ENCODE peak calls at places on chromosomes 3 and 15, in six cellular contexts. R, I, C, X, Y and E are unnamed samples.

GRCh38 chr3:129001817-129002572 is 891 bp downstream of the EFCC1 start:
- DNase-seq in R (peak; percentile 51), C (no peak), I (no peak), Y (no peak), X (no peak), E (no peak)

GRCh38 chr3:176190755-176191154 is 1006.5 kb downstream of the TBL1XR1 start:
- DNase-seq in Y (no peak), X (no peak), I (no peak), R (no peak), C (no peak), E (no peak)

GRCh38 chr3:142501004-142501926 is 53.4 kb upstream of the XRN1 start:
- DNase-seq in Y (no peak), I (no peak), X (no peak), C (no peak), R (no peak), E (peak; percentile 88)

GRCh38 chr3:190526787-190527767 is 13.2 kb downstream of the IL1RAP start:
- DNase-seq in C (no peak), Y (no peak), R (no peak), X (no peak), I (no peak), E (no peak)

GRCh38 chr3:38579551-38580449 is 69.7 kb downstream of the SCN5A start:
- DNase-seq in Y (no peak), X (peak; percentile 28), I (peak; percentile 32), R (peak; percentile 69), C (no peak), E (no peak)

GRCh38 chr3:5304789-5305680 is 117.5 kb downstream of the EDEM1 start:
- DNase-seq in X (no peak), Y (no peak), I (no peak), C (peak; percentile 56), R (peak; percentile 67), E (peak; percentile 57)

GRCh38 chr3:194029846-194030245 is 106.1 kb upstream of the HES1 start:
- DNase-seq in X (no peak), R (no peak), I (no peak), Y (no peak), C (no peak), E (peak; percentile 93)

GRCh38 chr15:42974202-42974862 is 53.8 kb upstream of the TTBK2 start:
- DNase-seq in C (no peak), X (no peak), R (no peak), I (no peak), Y (no peak), E (no peak)

DNA sequence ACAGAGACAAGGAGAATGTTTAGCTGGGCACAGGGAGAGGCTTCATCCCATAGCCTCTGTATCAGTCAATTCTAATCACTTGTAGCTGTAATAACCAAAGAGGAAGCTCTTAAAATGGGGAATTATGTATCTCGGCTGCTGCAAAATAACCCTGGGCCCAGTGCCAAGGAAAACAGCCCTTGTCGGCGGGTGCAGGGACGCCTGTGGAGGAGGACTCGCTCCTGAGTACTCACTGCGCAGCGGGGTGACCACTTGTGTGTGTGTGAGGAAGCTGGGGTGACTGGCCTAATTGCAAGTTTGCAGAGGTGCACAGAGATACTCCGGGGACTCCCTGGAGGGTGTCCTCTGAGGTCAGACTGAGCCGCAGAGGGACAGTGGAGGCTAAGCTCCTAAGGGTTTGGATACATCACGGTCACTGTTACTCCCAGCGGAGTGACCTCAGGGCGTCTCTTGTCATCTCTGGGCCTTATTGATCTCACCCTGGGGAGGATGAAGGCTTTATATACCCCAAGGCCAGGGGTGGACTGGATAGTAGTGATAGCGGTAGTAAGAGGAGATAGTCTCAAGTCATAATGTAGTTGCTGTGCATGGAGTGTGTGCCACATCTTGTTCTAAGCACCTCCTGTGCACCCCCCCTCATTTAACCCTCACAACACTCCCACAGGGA is 37.2 kb downstream of the SLC6A6 start:
- DNase-seq in X (no peak), R (no peak), I (no peak), C (peak; percentile 85), Y (no peak), E (no peak)
- H3K27ac ChIP-seq in X (no peak overlapping the region), R (peak overlapping the region; percentile 17), I (no peak overlapping the region), C (peak overlapping the region; percentile 50), Y (no peak overlapping the region), E (no peak overlapping the region)

GRCh38 chr15:81008312-81008711 is 7.6 kb downstream of the TLNRD1 start:
- DNase-seq in X (no peak), C (no peak), Y (no peak), R (no peak), I (no peak), E (no peak)

GRCh38 chr15:81007428-81008064 is 6.8 kb downstream of the TLNRD1 start:
- DNase-seq in X (no peak), R (no peak), C (no peak), Y (no peak), I (no peak), E (no peak)

GRCh38 chr15:81002254-81003022 is 1.7 kb downstream of the TLNRD1 start:
- DNase-seq in I (no peak), C (no peak), R (no peak), Y (no peak), X (no peak), E (no peak)

GRCh38 chr15:81003023-81003350 is 2.3 kb downstream of the TLNRD1 start:
- DNase-seq in C (no peak), Y (no peak), R (no peak), I (no peak), X (no peak), E (no peak)

DNA sequence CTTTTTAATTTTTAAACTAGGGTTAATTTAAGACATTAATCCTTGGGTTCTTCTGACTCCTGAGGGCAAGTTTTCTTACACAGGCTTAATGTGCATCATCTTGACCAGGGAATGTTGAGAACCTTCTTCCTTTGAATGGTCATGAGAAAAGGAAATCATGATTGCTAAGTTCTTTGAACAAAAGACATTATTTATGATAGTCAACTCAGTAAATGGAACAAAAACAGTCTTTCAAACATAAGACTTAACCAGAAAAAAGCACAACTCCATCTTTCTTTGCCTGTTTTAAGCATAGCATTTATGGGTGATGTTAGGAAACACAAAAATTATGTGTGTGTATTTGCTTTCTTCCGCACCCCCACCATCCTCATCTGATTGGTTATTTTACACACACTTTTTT is 5.4 kb downstream of the TLNRD1 start:
- DNase-seq in Y (no peak), C (no peak), I (no peak), X (no peak), R (no peak), E (no peak)
- TF ChIP-seq CTCF in Y (no peak), C (no peak), I (no peak), X (no peak), R (no peak), E (no peak)

GRCh38 chr15:77667835-77668234 is 35.1 kb upstream of the LINGO1 start:
- DNase-seq in X (no peak), R (no peak), C (no peak), Y (no peak), I (no peak), E (no peak)
- H3K27ac ChIP-seq in X (no peak overlapping the region), R (no peak overlapping the region), C (no peak overlapping the region), Y (no peak overlapping the region), I (no peak overlapping the region), E (no peak overlapping the region)

GRCh38 chr3:25962255-25962654 is 172.4 kb downstream of the OXSM start:
- DNase-seq in X (no peak), I (no peak), C (no peak), Y (no peak), R (no peak), E (peak; percentile 34)
- TF ChIP-seq CTCF in X (peak; percentile 4), I (no peak), C (peak; percentile 15), Y (no peak), R (no peak), E (peak; percentile 57)

GRCh38 chr3:52175416-52176187 is 21.4 kb upstream of the POC1A start:
- DNase-seq in Y (no peak), X (no peak), R (no peak), I (no peak), C (no peak), E (no peak)
- H3K27ac ChIP-seq in Y (no peak overlapping the region), X (no peak overlapping the region), R (no peak overlapping the region), I (no peak overlapping the region), C (no peak overlapping the region), E (no peak overlapping the region)

GRCh38 chr3:20141841-20142240 is 44.2 kb downstream of the SGO1 start:
- DNase-seq in Y (no peak), R (peak; percentile 13), C (no peak), I (no peak), X (no peak), E (no peak)
- TF ChIP-seq CTCF in Y (no peak), R (no peak), C (no peak), I (no peak), X (no peak), E (no peak)

GRCh38 chr15:69298697-69299441 is at the start of gene PAQR5:
- DNase-seq in Y (no peak), R (peak; percentile 55), C (peak; percentile 47), X (no peak), I (no peak), E (peak; percentile 54)

GRCh38 chr15:69299451-69300128 is 878 bp downstream of the PAQR5 start:
- DNase-seq in X (no peak), Y (no peak), I (no peak), R (no peak), C (no peak), E (no peak)

GRCh38 chr15:69297642-69298353 is 914 bp upstream of the PAQR5 start:
- DNase-seq in R (no peak), Y (no peak), X (no peak), I (no peak), C (no peak), E (no peak)

GRCh38 chr15:69298354-69298696 is 387 bp upstream of the PAQR5 start:
- DNase-seq in R (no peak), C (no peak), Y (no peak), X (no peak), I (no peak), E (no peak)

GRCh38 chr15:69300129-69300588 is 1.4 kb downstream of the PAQR5 start:
- DNase-seq in X (no peak), C (no peak), Y (no peak), I (no peak), R (no peak), E (peak; percentile 9)
- H3K27ac ChIP-seq in X (no peak overlapping the region), C (no peak overlapping the region), Y (no peak overlapping the region), I (no peak overlapping the region), R (no peak overlapping the region), E (no peak overlapping the region)